ENCODE peak calls at places on chromosomes 3 and 15, in eight cellular contexts. N is epithelial cell of prostate, R is SJSA1, D is AG04450, U is uterus, M is HepG2, E is pancreas, P is neural progenitor cell. C is an unnamed sample.

GRCh38 chr3:102230057-102230456 is 204.8 kb upstream of the ZPLD1 start:
- DNase-seq in E (no peak), D (no peak), N (no peak), M (no peak), U (no peak), P (no peak), R (no peak), C (no peak)

GRCh38 chr3:178833696-178834095 is 237.9 kb downstream of the ZMAT3 start:
- DNase-seq in M (no peak), N (no peak), R (no peak), E (no peak), P (no peak), D (no peak), U (no peak), C (no peak)

GRCh38 chr15:31313223-31313622 is 13.4 kb upstream of the KLF13 start:
- DNase-seq in D (no peak), N (no peak), U (no peak), E (no peak), P (no peak), M (no peak), R (no peak), C (no peak)

GRCh38 chr3:134211797-134212196 is 38.9 kb downstream of the RYK start:
- DNase-seq in M (peak), N (no peak), D (no peak), E (no peak), R (peak), U (no peak), P (peak), C (peak)

GRCh38 chr3:45322616-45323015 is 65.8 kb upstream of the LARS2 start:
- DNase-seq in D (no peak), P (no peak), E (no peak), R (no peak), M (no peak), U (no peak), N (no peak), C (no peak)

GRCh38 chr3:135752851-135753250 is 212.7 kb upstream of the PPP2R3A start:
- DNase-seq in N (no peak), P (peak), R (no peak), E (no peak), D (no peak), U (no peak), M (peak), C (no peak)

GRCh38 chr3:142027713-142028112 is 121.6 kb downstream of the TFDP2 start:
- DNase-seq in E (no peak), U (no peak), M (no peak), P (peak), N (no peak), R (peak), D (no peak), C (peak)

GRCh38 chr3:146646251-146646650 is 41.1 kb upstream of the PLSCR5 start:
- DNase-seq in P (no peak), M (no peak), N (no peak), R (no peak), U (no peak), D (no peak), E (no peak), C (no peak)

GRCh38 chr3:120450261-120450913 is 405 bp downstream of the FSTL1 start:
- DNase-seq in M (no peak), N (no peak), D (no peak), U (peak), P (peak), E (peak), R (no peak), C (peak)

GRCh38 chr15:101440846-101441590 is 48.5 kb downstream of the PCSK6 start:
- DNase-seq in D (no peak), R (no peak), U (no peak), N (no peak), E (no peak), P (no peak), M (no peak), C (no peak)

GRCh38 chr3:59313365-59313764 is 263.5 kb upstream of the CFAP20DC start:
- DNase-seq in U (no peak), P (peak), M (peak), R (peak), E (peak), D (no peak), N (no peak), C (no peak)

GRCh38 chr3:46408853-46409252 is 1.8 kb downstream of the CCRL2 start:
- DNase-seq in E (no peak), D (no peak), N (no peak), R (no peak), U (no peak), P (no peak), M (no peak), C (no peak)

GRCh38 chr3:136296960-136297359 is 46.8 kb downstream of the PCCB start:
- DNase-seq in E (no peak), D (no peak), U (no peak), P (no peak), M (no peak), R (no peak), N (no peak), C (no peak)

GRCh38 chr3:12438318-12438717 is 46.0 kb upstream of the TSEN2 start:
- DNase-seq in U (no peak), R (no peak), M (no peak), N (no peak), P (no peak), E (no peak), D (no peak), C (no peak)

GRCh38 chr3:172259191-172259590 is 189.1 kb downstream of the GHSR start:
- DNase-seq in M (no peak), E (no peak), N (no peak), D (no peak), R (no peak), U (peak), P (no peak), C (no peak)

GRCh38 chr3:172256101-172256687 is 192.1 kb downstream of the GHSR start:
- DNase-seq in N (no peak), P (no peak), R (no peak), M (peak), E (no peak), U (peak), D (no peak), C (no peak)

GRCh38 chr3:172259726-172260248 is 188.5 kb downstream of the GHSR start:
- DNase-seq in P (no peak), U (no peak), D (no peak), M (no peak), N (no peak), R (no peak), E (no peak), C (no peak)

GRCh38 chr3:172258616-172259015 is 189.6 kb downstream of the GHSR start:
- DNase-seq in N (no peak), R (no peak), D (no peak), E (no peak), P (peak), U (peak), M (no peak), C (no peak)

GRCh38 chr3:172257638-172258400 is 190.4 kb downstream of the GHSR start:
- DNase-seq in U (no peak), E (no peak), P (no peak), N (no peak), D (no peak), R (no peak), M (peak), C (no peak)
- H3K27ac ChIP-seq in U (peak), E (no peak), P (no peak), N (no peak), D (peak), R (no peak), M (peak), C (no peak)

DNA sequence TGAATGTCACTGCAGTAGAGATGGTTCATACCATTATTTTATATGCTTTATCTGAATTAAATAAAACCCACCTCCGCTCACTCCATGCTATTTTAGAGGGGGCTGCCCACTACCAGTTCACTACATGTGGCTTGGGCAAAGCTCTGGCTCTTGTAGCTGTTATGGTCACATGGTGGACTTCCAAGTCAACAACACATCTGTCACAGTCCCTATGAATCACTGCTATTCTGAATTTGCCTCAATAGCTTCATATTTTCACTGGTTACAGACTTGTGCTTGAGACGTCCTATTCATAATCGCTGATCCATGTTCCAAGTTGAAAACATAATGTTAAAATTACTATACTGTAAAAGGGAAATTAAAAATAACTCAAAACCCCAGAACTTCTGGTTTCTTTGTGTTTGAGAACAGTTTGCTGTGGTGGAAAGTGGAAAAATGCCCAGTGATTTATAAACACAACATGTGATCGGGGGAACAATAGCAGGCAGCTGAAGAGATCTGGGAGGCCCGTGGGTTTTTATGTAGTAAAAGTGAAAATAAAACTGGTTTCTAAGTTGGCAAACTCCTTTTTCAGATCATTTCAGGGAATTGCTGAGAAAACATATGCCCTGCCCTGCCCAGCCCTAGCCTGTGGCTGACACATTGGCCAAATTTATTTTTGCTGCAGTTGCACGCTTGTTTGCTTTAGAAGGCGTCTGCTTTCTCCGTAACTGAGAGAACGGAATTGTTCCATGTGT is 128.8 kb upstream of the PRR23C start:
- DNase-seq in P (no peak), R (peak), D (no peak), N (no peak), U (no peak), M (no peak), E (no peak), C (no peak)
- H3K27ac ChIP-seq in P (no peak), R (peak), D (no peak), N (no peak), U (no peak), M (no peak), E (peak), C (no peak)

GRCh38 chr15:89197503-89197971 is 23.8 kb downstream of the RLBP1 start:
- DNase-seq in N (peak), U (no peak), D (no peak), R (no peak), P (peak), E (peak), M (peak), C (peak)
- H3K27ac ChIP-seq in N (peak), U (no peak), D (no peak), R (no peak), P (peak), E (peak), M (peak), C (peak)

GRCh38 chr3:127606086-127606805 is 8.0 kb downstream of the MCM2 start:
- DNase-seq in R (no peak), N (no peak), M (no peak), D (no peak), P (no peak), U (no peak), E (no peak), C (no peak)
- H3K27ac ChIP-seq in R (no peak), N (no peak), M (no peak), D (no peak), P (no peak), U (no peak), E (no peak), C (no peak)

DNA sequence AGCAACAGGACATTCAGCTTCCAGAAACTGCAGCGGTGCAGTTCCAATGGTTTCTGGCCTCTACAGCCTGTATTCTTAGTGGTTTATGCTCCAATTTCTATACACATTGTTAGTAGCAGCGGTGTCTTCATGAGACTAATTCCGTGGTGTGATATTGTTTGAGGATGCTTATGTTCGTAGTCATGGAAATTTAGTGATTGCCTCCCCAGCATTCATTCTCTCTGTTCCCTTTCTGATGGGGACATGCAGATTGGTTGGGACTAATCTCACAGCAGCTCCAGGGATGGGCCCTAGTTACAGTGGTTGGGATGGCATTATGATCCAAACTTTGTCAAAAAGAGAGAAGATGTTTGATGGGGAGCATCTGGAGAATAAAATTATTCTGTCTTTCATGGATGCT is 208.6 kb downstream of the CD47 start:
- DNase-seq in R (no peak), P (no peak), N (no peak), D (no peak), U (no peak), M (no peak), E (no peak), C (no peak)
- H3K27ac ChIP-seq in R (no peak), P (no peak), N (no peak), D (no peak), U (no peak), M (no peak), E (no peak), C (no peak)

GRCh38 chr3:27591321-27591711 is 107.1 kb upstream of the SLC4A7 start:
- DNase-seq in E (no peak), R (no peak), P (no peak), N (no peak), D (no peak), U (no peak), M (no peak), C (no peak)

GRCh38 chr3:27589795-27590194 is 105.6 kb upstream of the SLC4A7 start:
- DNase-seq in M (no peak), U (no peak), E (no peak), R (no peak), P (no peak), N (no peak), D (no peak), C (peak)

GRCh38 chr3:27591811-27592210 is 107.6 kb upstream of the SLC4A7 start:
- DNase-seq in N (no peak), P (no peak), R (no peak), M (no peak), U (peak), D (no peak), E (no peak), C (no peak)

GRCh38 chr3:27593173-27593572 is 109.0 kb upstream of the SLC4A7 start:
- DNase-seq in R (no peak), D (no peak), U (no peak), P (no peak), M (no peak), N (no peak), E (no peak), C (no peak)

GRCh38 chr3:27590437-27591320 is 106.5 kb upstream of the SLC4A7 start:
- DNase-seq in R (peak), E (no peak), M (no peak), N (no peak), P (no peak), D (no peak), U (peak), C (peak)
- H3K27ac ChIP-seq in R (peak), E (peak), M (no peak), N (peak), P (no peak), D (peak), U (peak), C (no peak)

DNA sequence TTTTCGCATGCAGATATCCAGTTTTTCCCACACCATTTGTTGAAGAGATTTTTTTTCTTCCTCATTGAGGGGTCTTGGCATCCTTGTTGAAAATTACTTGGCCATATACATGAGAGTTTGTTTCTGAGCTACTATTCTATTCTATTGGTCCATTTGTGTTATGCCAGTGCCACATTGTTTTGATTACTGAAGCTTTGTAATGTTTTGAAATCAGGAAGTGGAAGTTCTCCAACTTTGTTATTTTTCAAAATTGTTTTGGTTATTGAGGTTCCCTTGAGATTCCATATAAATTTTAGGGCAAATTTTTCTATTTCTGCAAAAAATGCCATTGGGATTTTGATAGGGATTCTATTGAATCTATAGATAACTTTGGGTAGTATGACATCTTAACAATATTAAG is 130.3 kb upstream of the PFN2 start:
- DNase-seq in D (no peak), P (no peak), R (no peak), N (no peak), M (no peak), E (no peak), U (no peak), C (no peak)
- H3K27ac ChIP-seq in D (no peak), P (no peak), R (no peak), N (no peak), M (no peak), E (no peak), U (no peak), C (no peak)

GRCh38 chr3:124419303-124419702 is 310.9 kb upstream of the UMPS start:
- DNase-seq in E (no peak), P (no peak), D (no peak), R (no peak), U (no peak), M (no peak), N (no peak), C (no peak)
- H3K27ac ChIP-seq in E (no peak), P (no peak), D (no peak), R (no peak), U (no peak), M (no peak), N (no peak), C (no peak)

DNA sequence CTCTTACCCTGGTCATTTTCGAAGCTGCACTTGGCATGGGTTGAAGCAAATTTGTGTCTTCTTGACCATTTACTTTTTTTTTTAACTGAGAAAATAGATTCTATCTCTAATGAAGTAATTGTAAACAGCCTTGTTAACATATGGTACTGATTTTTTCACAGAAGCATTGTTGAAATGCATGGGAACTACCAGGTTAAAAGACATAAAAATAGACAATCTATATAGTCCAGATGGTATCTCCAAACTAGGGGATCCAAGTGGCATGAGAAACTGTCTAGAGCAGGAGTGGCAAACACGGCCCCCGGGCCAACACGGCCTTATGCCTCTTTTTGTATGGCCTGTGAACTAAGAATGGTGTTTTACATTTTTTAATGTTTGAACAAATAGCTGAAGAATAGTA is 41.9 kb downstream of the CACNA1D start:
- DNase-seq in E (no peak), N (no peak), U (no peak), R (no peak), D (no peak), P (no peak), M (no peak), C (no peak)
- H3K27ac ChIP-seq in E (no peak), N (no peak), U (no peak), R (no peak), D (no peak), P (no peak), M (no peak), C (no peak)